ENCODE peak calls at places on chromosomes 16 and 17, in nine cellular contexts. One of them, this sample, is unnamed.

GRCh38 chr17:19703776-19704371 is 12.5 kb downstream of the SLC47A2 start:
- DNase-seq in activated B cell treated with CpG ODN at 0.5 μM for 24 hours: no peak
- DNase-seq in NCI-H2081: no peak
- DNase-seq in HEK293T: no peak
- DNase-seq in iris pigment epithelial cell: no peak
- DNase-seq in non-pigmented ciliary epithelial cell: no peak
- DNase-seq in OCI-M1: no peak
- DNase-seq in T-cell: no peak
- DNase-seq in A172: peak
- DNase-seq in this sample: no peak

GRCh38 chr17:71828182-71828596 is 292.6 kb upstream of the SOX9 start:
- DNase-seq in activated B cell treated with CpG ODN at 0.5 μM for 24 hours: no peak
- DNase-seq in T-cell: no peak
- DNase-seq in iris pigment epithelial cell: peak
- DNase-seq in non-pigmented ciliary epithelial cell: no peak
- DNase-seq in NCI-H2081: peak
- DNase-seq in OCI-M1: no peak
- DNase-seq in A172: peak
- DNase-seq in HEK293T: peak
- DNase-seq in this sample: no peak

GRCh38 chr17:4897785-4898184 is 1.6 kb upstream of the C17orf107 start:
- DNase-seq in HEK293T: no peak
- DNase-seq in iris pigment epithelial cell: no peak
- DNase-seq in non-pigmented ciliary epithelial cell: no peak
- DNase-seq in OCI-M1: no peak
- DNase-seq in T-cell: no peak
- DNase-seq in NCI-H2081: no peak
- DNase-seq in activated B cell treated with CpG ODN at 0.5 μM for 24 hours: no peak
- DNase-seq in A172: no peak
- DNase-seq in this sample: no peak

GRCh38 chr17:79082311-79083190 is 7.9 kb downstream of the ENGASE start:
- DNase-seq in non-pigmented ciliary epithelial cell: no peak
- DNase-seq in OCI-M1: peak
- DNase-seq in NCI-H2081: peak
- DNase-seq in iris pigment epithelial cell: peak
- DNase-seq in activated B cell treated with CpG ODN at 0.5 μM for 24 hours: peak
- DNase-seq in A172: peak
- DNase-seq in T-cell: peak
- DNase-seq in HEK293T: peak
- DNase-seq in this sample: no peak

GRCh38 chr16:8730335-8730915 is 56.0 kb downstream of the ABAT start:
- DNase-seq in iris pigment epithelial cell: no peak
- DNase-seq in NCI-H2081: no peak
- DNase-seq in OCI-M1: no peak
- DNase-seq in T-cell: no peak
- DNase-seq in A172: no peak
- DNase-seq in HEK293T: no peak
- DNase-seq in non-pigmented ciliary epithelial cell: no peak
- DNase-seq in activated B cell treated with CpG ODN at 0.5 μM for 24 hours: no peak
- DNase-seq in this sample: no peak

GRCh38 chr16:87844809-87845208 is 24.5 kb downstream of the SLC7A5 start:
- DNase-seq in OCI-M1: no peak
- DNase-seq in A172: no peak
- DNase-seq in HEK293T: no peak
- DNase-seq in activated B cell treated with CpG ODN at 0.5 μM for 24 hours: no peak
- DNase-seq in iris pigment epithelial cell: no peak
- DNase-seq in NCI-H2081: no peak
- DNase-seq in non-pigmented ciliary epithelial cell: no peak
- DNase-seq in T-cell: no peak
- DNase-seq in this sample: no peak

GRCh38 chr17:58329035-58329807 is 626 bp upstream of the TSPOAP1 start:
- DNase-seq in NCI-H2081: no peak
- DNase-seq in non-pigmented ciliary epithelial cell: no peak
- DNase-seq in activated B cell treated with CpG ODN at 0.5 μM for 24 hours: peak
- DNase-seq in OCI-M1: peak
- DNase-seq in HEK293T: no peak
- DNase-seq in T-cell: peak
- DNase-seq in iris pigment epithelial cell: no peak
- DNase-seq in A172: no peak
- DNase-seq in this sample: no peak

GRCh38 chr17:80445152-80446110 is 30.5 kb downstream of the ENDOV start:
- DNase-seq in activated B cell treated with CpG ODN at 0.5 μM for 24 hours: no peak
- DNase-seq in OCI-M1: no peak
- DNase-seq in iris pigment epithelial cell: no peak
- DNase-seq in HEK293T: no peak
- DNase-seq in non-pigmented ciliary epithelial cell: no peak
- DNase-seq in T-cell: no peak
- DNase-seq in A172: no peak
- DNase-seq in NCI-H2081: no peak
- DNase-seq in this sample: no peak

GRCh38 chr17:82080048-82080788 is 14.6 kb upstream of the DUS1L start:
- DNase-seq in HEK293T: no peak
- DNase-seq in NCI-H2081: no peak
- DNase-seq in A172: no peak
- DNase-seq in activated B cell treated with CpG ODN at 0.5 μM for 24 hours: no peak
- DNase-seq in T-cell: no peak
- DNase-seq in non-pigmented ciliary epithelial cell: no peak
- DNase-seq in iris pigment epithelial cell: no peak
- DNase-seq in OCI-M1: no peak
- DNase-seq in this sample: no peak

GRCh38 chr17:49964539-49965521 is 4.2 kb upstream of the DLX4 start:
- DNase-seq in NCI-H2081: no peak
- DNase-seq in activated B cell treated with CpG ODN at 0.5 μM for 24 hours: no peak
- DNase-seq in A172: no peak
- DNase-seq in OCI-M1: no peak
- DNase-seq in T-cell: peak
- DNase-seq in HEK293T: no peak
- DNase-seq in iris pigment epithelial cell: no peak
- DNase-seq in non-pigmented ciliary epithelial cell: no peak
- DNase-seq in this sample: no peak

GRCh38 chr17:8175795-8176196 is 384 bp downstream of the TMEM107 start:
- DNase-seq in OCI-M1: peak
- DNase-seq in activated B cell treated with CpG ODN at 0.5 μM for 24 hours: no peak
- DNase-seq in T-cell: no peak
- DNase-seq in HEK293T: no peak
- DNase-seq in non-pigmented ciliary epithelial cell: no peak
- DNase-seq in A172: no peak
- DNase-seq in iris pigment epithelial cell: no peak
- DNase-seq in NCI-H2081: no peak
- DNase-seq in this sample: no peak

GRCh38 chr16:84390131-84390785 is 21.9 kb downstream of the ATP2C2 start:
- DNase-seq in activated B cell treated with CpG ODN at 0.5 μM for 24 hours: no peak
- DNase-seq in A172: peak
- DNase-seq in OCI-M1: no peak
- DNase-seq in T-cell: no peak
- DNase-seq in iris pigment epithelial cell: no peak
- DNase-seq in non-pigmented ciliary epithelial cell: no peak
- DNase-seq in NCI-H2081: no peak
- DNase-seq in HEK293T: no peak
- DNase-seq in this sample: no peak

GRCh38 chr17:16976686-16977550 is 5.0 kb upstream of the TNFRSF13B start:
- DNase-seq in A172: no peak
- DNase-seq in activated B cell treated with CpG ODN at 0.5 μM for 24 hours: no peak
- DNase-seq in non-pigmented ciliary epithelial cell: no peak
- DNase-seq in iris pigment epithelial cell: no peak
- DNase-seq in T-cell: no peak
- DNase-seq in OCI-M1: no peak
- DNase-seq in NCI-H2081: no peak
- DNase-seq in HEK293T: no peak
- DNase-seq in this sample: no peak

GRCh38 chr16:11609474-11610120 is 22.9 kb upstream of the LITAF start:
- DNase-seq in OCI-M1: no peak
- DNase-seq in HEK293T: no peak
- DNase-seq in NCI-H2081: no peak
- DNase-seq in A172: no peak
- DNase-seq in non-pigmented ciliary epithelial cell: no peak
- DNase-seq in T-cell: no peak
- DNase-seq in activated B cell treated with CpG ODN at 0.5 μM for 24 hours: no peak
- DNase-seq in iris pigment epithelial cell: no peak
- DNase-seq in this sample: no peak

GRCh38 chr17:35432176-35433074 is at the start of gene SLFN12:
- DNase-seq in A172: peak
- DNase-seq in HEK293T: no peak
- DNase-seq in iris pigment epithelial cell: peak
- DNase-seq in non-pigmented ciliary epithelial cell: peak
- DNase-seq in activated B cell treated with CpG ODN at 0.5 μM for 24 hours: peak
- DNase-seq in T-cell: peak
- DNase-seq in OCI-M1: peak
- DNase-seq in NCI-H2081: no peak
- DNase-seq in this sample: no peak

GRCh38 chr16:87201052-87201451 is 116.1 kb downstream of the C16orf95 start:
- DNase-seq in T-cell: no peak
- DNase-seq in OCI-M1: no peak
- DNase-seq in NCI-H2081: no peak
- DNase-seq in A172: peak
- DNase-seq in non-pigmented ciliary epithelial cell: peak
- DNase-seq in iris pigment epithelial cell: peak
- DNase-seq in activated B cell treated with CpG ODN at 0.5 μM for 24 hours: no peak
- DNase-seq in HEK293T: no peak
- DNase-seq in this sample: no peak

GRCh38 chr17:30148376-30148775 is 31.8 kb downstream of the NSRP1 start:
- DNase-seq in A172: no peak
- DNase-seq in activated B cell treated with CpG ODN at 0.5 μM for 24 hours: no peak
- DNase-seq in OCI-M1: no peak
- DNase-seq in T-cell: no peak
- DNase-seq in NCI-H2081: no peak
- DNase-seq in iris pigment epithelial cell: no peak
- DNase-seq in HEK293T: no peak
- DNase-seq in non-pigmented ciliary epithelial cell: no peak
- DNase-seq in this sample: no peak

GRCh38 chr16:89502319-89502843 is 5.8 kb upstream of the SPG7 start:
- DNase-seq in iris pigment epithelial cell: peak
- DNase-seq in A172: peak
- DNase-seq in OCI-M1: no peak
- DNase-seq in NCI-H2081: no peak
- DNase-seq in activated B cell treated with CpG ODN at 0.5 μM for 24 hours: no peak
- DNase-seq in HEK293T: no peak
- DNase-seq in non-pigmented ciliary epithelial cell: no peak
- DNase-seq in T-cell: no peak
- DNase-seq in this sample: no peak

GRCh38 chr17:39271546-39271945 is 45.8 kb upstream of the STAC2 start:
- DNase-seq in non-pigmented ciliary epithelial cell: no peak
- DNase-seq in HEK293T: no peak
- DNase-seq in A172: no peak
- DNase-seq in iris pigment epithelial cell: peak
- DNase-seq in T-cell: no peak
- DNase-seq in NCI-H2081: no peak
- DNase-seq in OCI-M1: no peak
- DNase-seq in activated B cell treated with CpG ODN at 0.5 μM for 24 hours: no peak
- DNase-seq in this sample: no peak

GRCh38 chr16:17327671-17328335 is 143.0 kb downstream of the XYLT1 start:
- DNase-seq in OCI-M1: no peak
- DNase-seq in NCI-H2081: no peak
- DNase-seq in activated B cell treated with CpG ODN at 0.5 μM for 24 hours: no peak
- DNase-seq in iris pigment epithelial cell: no peak
- DNase-seq in non-pigmented ciliary epithelial cell: no peak
- DNase-seq in T-cell: no peak
- DNase-seq in A172: no peak
- DNase-seq in HEK293T: no peak
- DNase-seq in this sample: no peak

GRCh38 chr16:22323998-22324786 is 27.0 kb downstream of the POLR3E start:
- DNase-seq in OCI-M1: no peak
- DNase-seq in A172: no peak
- DNase-seq in NCI-H2081: no peak
- DNase-seq in iris pigment epithelial cell: no peak
- DNase-seq in non-pigmented ciliary epithelial cell: no peak
- DNase-seq in T-cell: no peak
- DNase-seq in activated B cell treated with CpG ODN at 0.5 μM for 24 hours: no peak
- DNase-seq in HEK293T: peak
- DNase-seq in this sample: no peak

GRCh38 chr17:74528491-74529199 is 2.6 kb downstream of the CD300LB start:
- DNase-seq in activated B cell treated with CpG ODN at 0.5 μM for 24 hours: peak
- DNase-seq in OCI-M1: no peak
- DNase-seq in HEK293T: no peak
- DNase-seq in T-cell: no peak
- DNase-seq in iris pigment epithelial cell: no peak
- DNase-seq in non-pigmented ciliary epithelial cell: no peak
- DNase-seq in NCI-H2081: no peak
- DNase-seq in A172: no peak
- DNase-seq in this sample: peak